ENCODE peak calls at places on chromosomes 11 and 22, in six cellular contexts. One of them, this sample, is unnamed.

GRCh38 chr11:69599502-69599901 is 41.5 kb upstream of the CCND1 start:
- DNase-seq in stimulated activated CD4-positive, alpha-beta T cell treated with anti-CD3 and anti-CD28 coated beads, Interleukin-1b, Interleukin-23, amount 100 ng/mL, for 1 hour: no peak
- DNase-seq in right lobe of liver: no peak
- DNase-seq in dorsolateral prefrontal cortex: no peak
- DNase-seq in stimulated activated CD8-positive, alpha-beta memory T cell treated with anti-CD3 and anti-CD28 coated beads, Interleukin-7, amount 100 ng/mL, for 48 hours: no peak
- DNase-seq in NCI-H510A: no peak
- DNase-seq in this sample: no peak

GRCh38 chr11:133285359-133285758 is 246.9 kb downstream of the OPCML start:
- DNase-seq in stimulated activated CD8-positive, alpha-beta memory T cell treated with anti-CD3 and anti-CD28 coated beads, Interleukin-7, amount 100 ng/mL, for 48 hours: no peak
- DNase-seq in NCI-H510A: no peak
- DNase-seq in stimulated activated CD4-positive, alpha-beta T cell treated with anti-CD3 and anti-CD28 coated beads, Interleukin-1b, Interleukin-23, amount 100 ng/mL, for 1 hour: no peak
- DNase-seq in right lobe of liver: no peak
- DNase-seq in dorsolateral prefrontal cortex: no peak
- DNase-seq in this sample: no peak

GRCh38 chr11:29333993-29334780 is 682.6 kb downstream of the KCNA4 start:
- DNase-seq in dorsolateral prefrontal cortex: no peak
- DNase-seq in stimulated activated CD8-positive, alpha-beta memory T cell treated with anti-CD3 and anti-CD28 coated beads, Interleukin-7, amount 100 ng/mL, for 48 hours: no peak
- DNase-seq in right lobe of liver: no peak
- DNase-seq in NCI-H510A: no peak
- DNase-seq in stimulated activated CD4-positive, alpha-beta T cell treated with anti-CD3 and anti-CD28 coated beads, Interleukin-1b, Interleukin-23, amount 100 ng/mL, for 1 hour: no peak
- DNase-seq in this sample: no peak

GRCh38 chr11:102186836-102187235 is 76.6 kb downstream of the YAP1 start:
- DNase-seq in stimulated activated CD8-positive, alpha-beta memory T cell treated with anti-CD3 and anti-CD28 coated beads, Interleukin-7, amount 100 ng/mL, for 48 hours: no peak
- DNase-seq in NCI-H510A: no peak
- DNase-seq in right lobe of liver: no peak
- DNase-seq in stimulated activated CD4-positive, alpha-beta T cell treated with anti-CD3 and anti-CD28 coated beads, Interleukin-1b, Interleukin-23, amount 100 ng/mL, for 1 hour: no peak
- DNase-seq in dorsolateral prefrontal cortex: no peak
- DNase-seq in this sample: no peak

GRCh38 chr11:74311352-74311926 is at the start of gene P4HA3:
- DNase-seq in NCI-H510A: no peak
- DNase-seq in dorsolateral prefrontal cortex: peak; percentile 23
- DNase-seq in right lobe of liver: peak; percentile 68
- DNase-seq in stimulated activated CD8-positive, alpha-beta memory T cell treated with anti-CD3 and anti-CD28 coated beads, Interleukin-7, amount 100 ng/mL, for 48 hours: peak; percentile 37
- DNase-seq in stimulated activated CD4-positive, alpha-beta T cell treated with anti-CD3 and anti-CD28 coated beads, Interleukin-1b, Interleukin-23, amount 100 ng/mL, for 1 hour: no peak
- DNase-seq in this sample: peak; percentile 34

GRCh38 chr11:73270089-73270854 is 1.9 kb upstream of the P2RY6 start:
- DNase-seq in right lobe of liver: peak; percentile 42
- DNase-seq in stimulated activated CD4-positive, alpha-beta T cell treated with anti-CD3 and anti-CD28 coated beads, Interleukin-1b, Interleukin-23, amount 100 ng/mL, for 1 hour: no peak
- DNase-seq in dorsolateral prefrontal cortex: no peak
- DNase-seq in NCI-H510A: no peak
- DNase-seq in stimulated activated CD8-positive, alpha-beta memory T cell treated with anti-CD3 and anti-CD28 coated beads, Interleukin-7, amount 100 ng/mL, for 48 hours: no peak
- DNase-seq in this sample: no peak

GRCh38 chr11:77073328-77074001 is 6.7 kb downstream of the CAPN5 start:
- DNase-seq in dorsolateral prefrontal cortex: peak; percentile 64
- DNase-seq in stimulated activated CD8-positive, alpha-beta memory T cell treated with anti-CD3 and anti-CD28 coated beads, Interleukin-7, amount 100 ng/mL, for 48 hours: no peak
- DNase-seq in NCI-H510A: peak; percentile 59
- DNase-seq in stimulated activated CD4-positive, alpha-beta T cell treated with anti-CD3 and anti-CD28 coated beads, Interleukin-1b, Interleukin-23, amount 100 ng/mL, for 1 hour: no peak
- DNase-seq in right lobe of liver: peak; percentile 58
- DNase-seq in this sample: no peak

GRCh38 chr22:33957086-33957485 is 36.8 kb upstream of the LARGE1 start:
- DNase-seq in NCI-H510A: no peak
- DNase-seq in stimulated activated CD8-positive, alpha-beta memory T cell treated with anti-CD3 and anti-CD28 coated beads, Interleukin-7, amount 100 ng/mL, for 48 hours: no peak
- DNase-seq in right lobe of liver: no peak
- DNase-seq in dorsolateral prefrontal cortex: no peak
- DNase-seq in stimulated activated CD4-positive, alpha-beta T cell treated with anti-CD3 and anti-CD28 coated beads, Interleukin-1b, Interleukin-23, amount 100 ng/mL, for 1 hour: no peak
- DNase-seq in this sample: no peak

GRCh38 chr11:12165237-12165875 is 55.0 kb downstream of the MICAL2 start:
- DNase-seq in right lobe of liver: no peak
- DNase-seq in stimulated activated CD4-positive, alpha-beta T cell treated with anti-CD3 and anti-CD28 coated beads, Interleukin-1b, Interleukin-23, amount 100 ng/mL, for 1 hour: no peak
- DNase-seq in stimulated activated CD8-positive, alpha-beta memory T cell treated with anti-CD3 and anti-CD28 coated beads, Interleukin-7, amount 100 ng/mL, for 48 hours: no peak
- DNase-seq in dorsolateral prefrontal cortex: no peak
- DNase-seq in NCI-H510A: no peak
- DNase-seq in this sample: no peak

GRCh38 chr11:66317322-66317765 is 500 bp upstream of the CD248 start:
- DNase-seq in stimulated activated CD8-positive, alpha-beta memory T cell treated with anti-CD3 and anti-CD28 coated beads, Interleukin-7, amount 100 ng/mL, for 48 hours: no peak
- DNase-seq in dorsolateral prefrontal cortex: no peak
- DNase-seq in right lobe of liver: no peak
- DNase-seq in stimulated activated CD4-positive, alpha-beta T cell treated with anti-CD3 and anti-CD28 coated beads, Interleukin-1b, Interleukin-23, amount 100 ng/mL, for 1 hour: no peak
- DNase-seq in NCI-H510A: no peak
- DNase-seq in this sample: no peak

GRCh38 chr11:35103366-35104194 is 35.4 kb upstream of the CD44 start:
- DNase-seq in NCI-H510A: no peak
- DNase-seq in stimulated activated CD4-positive, alpha-beta T cell treated with anti-CD3 and anti-CD28 coated beads, Interleukin-1b, Interleukin-23, amount 100 ng/mL, for 1 hour: no peak
- DNase-seq in stimulated activated CD8-positive, alpha-beta memory T cell treated with anti-CD3 and anti-CD28 coated beads, Interleukin-7, amount 100 ng/mL, for 48 hours: no peak
- DNase-seq in right lobe of liver: no peak
- DNase-seq in dorsolateral prefrontal cortex: no peak
- DNase-seq in this sample: no peak

GRCh38 chr22:31345331-31346254 is 553 bp downstream of the PATZ1 start:
- DNase-seq in stimulated activated CD4-positive, alpha-beta T cell treated with anti-CD3 and anti-CD28 coated beads, Interleukin-1b, Interleukin-23, amount 100 ng/mL, for 1 hour: peak; percentile 75
- DNase-seq in right lobe of liver: peak; percentile 85
- DNase-seq in stimulated activated CD8-positive, alpha-beta memory T cell treated with anti-CD3 and anti-CD28 coated beads, Interleukin-7, amount 100 ng/mL, for 48 hours: peak; percentile 71
- DNase-seq in dorsolateral prefrontal cortex: peak; percentile 85
- DNase-seq in NCI-H510A: peak; percentile 89
- DNase-seq in this sample: peak; percentile 85

GRCh38 chr22:48682517-48682916 is 1145.2 kb downstream of the BRD1 start:
- DNase-seq in stimulated activated CD8-positive, alpha-beta memory T cell treated with anti-CD3 and anti-CD28 coated beads, Interleukin-7, amount 100 ng/mL, for 48 hours: no peak
- DNase-seq in dorsolateral prefrontal cortex: no peak
- DNase-seq in right lobe of liver: no peak
- DNase-seq in NCI-H510A: no peak
- DNase-seq in stimulated activated CD4-positive, alpha-beta T cell treated with anti-CD3 and anti-CD28 coated beads, Interleukin-1b, Interleukin-23, amount 100 ng/mL, for 1 hour: no peak
- DNase-seq in this sample: no peak

GRCh38 chr11:93908689-93909088 is 58.3 kb upstream of the VSTM5 start:
- DNase-seq in dorsolateral prefrontal cortex: no peak
- DNase-seq in stimulated activated CD4-positive, alpha-beta T cell treated with anti-CD3 and anti-CD28 coated beads, Interleukin-1b, Interleukin-23, amount 100 ng/mL, for 1 hour: no peak
- DNase-seq in stimulated activated CD8-positive, alpha-beta memory T cell treated with anti-CD3 and anti-CD28 coated beads, Interleukin-7, amount 100 ng/mL, for 48 hours: no peak
- DNase-seq in right lobe of liver: no peak
- DNase-seq in NCI-H510A: no peak
- DNase-seq in this sample: no peak

GRCh38 chr11:4018641-4019040 is 76.0 kb upstream of the RRM1 start:
- DNase-seq in NCI-H510A: no peak
- DNase-seq in stimulated activated CD8-positive, alpha-beta memory T cell treated with anti-CD3 and anti-CD28 coated beads, Interleukin-7, amount 100 ng/mL, for 48 hours: no peak
- DNase-seq in right lobe of liver: no peak
- DNase-seq in dorsolateral prefrontal cortex: no peak
- DNase-seq in stimulated activated CD4-positive, alpha-beta T cell treated with anti-CD3 and anti-CD28 coated beads, Interleukin-1b, Interleukin-23, amount 100 ng/mL, for 1 hour: no peak
- DNase-seq in this sample: no peak

GRCh38 chr11:57514538-57515331 is 767 bp downstream of the SLC43A1 start:
- DNase-seq in dorsolateral prefrontal cortex: peak; percentile 70
- DNase-seq in stimulated activated CD4-positive, alpha-beta T cell treated with anti-CD3 and anti-CD28 coated beads, Interleukin-1b, Interleukin-23, amount 100 ng/mL, for 1 hour: peak; percentile 21
- DNase-seq in right lobe of liver: peak; percentile 91
- DNase-seq in NCI-H510A: peak; percentile 51
- DNase-seq in stimulated activated CD8-positive, alpha-beta memory T cell treated with anti-CD3 and anti-CD28 coated beads, Interleukin-7, amount 100 ng/mL, for 48 hours: peak; percentile 32
- DNase-seq in this sample: peak; percentile 39

GRCh38 chr11:11243790-11244469 is 109.1 kb downstream of the CSNK2A3 start:
- DNase-seq in dorsolateral prefrontal cortex: no peak
- DNase-seq in right lobe of liver: no peak
- DNase-seq in stimulated activated CD4-positive, alpha-beta T cell treated with anti-CD3 and anti-CD28 coated beads, Interleukin-1b, Interleukin-23, amount 100 ng/mL, for 1 hour: no peak
- DNase-seq in NCI-H510A: no peak
- DNase-seq in stimulated activated CD8-positive, alpha-beta memory T cell treated with anti-CD3 and anti-CD28 coated beads, Interleukin-7, amount 100 ng/mL, for 48 hours: no peak
- DNase-seq in this sample: no peak

GRCh38 chr11:58334708-58335107 is 24.2 kb downstream of the OR5B17 start:
- DNase-seq in right lobe of liver: no peak
- DNase-seq in NCI-H510A: no peak
- DNase-seq in stimulated activated CD8-positive, alpha-beta memory T cell treated with anti-CD3 and anti-CD28 coated beads, Interleukin-7, amount 100 ng/mL, for 48 hours: no peak
- DNase-seq in dorsolateral prefrontal cortex: no peak
- DNase-seq in stimulated activated CD4-positive, alpha-beta T cell treated with anti-CD3 and anti-CD28 coated beads, Interleukin-1b, Interleukin-23, amount 100 ng/mL, for 1 hour: no peak
- DNase-seq in this sample: no peak

GRCh38 chr11:32705309-32706033 is 89.0 kb downstream of the CCDC73 start:
- DNase-seq in right lobe of liver: no peak
- DNase-seq in NCI-H510A: no peak
- DNase-seq in dorsolateral prefrontal cortex: no peak
- DNase-seq in stimulated activated CD8-positive, alpha-beta memory T cell treated with anti-CD3 and anti-CD28 coated beads, Interleukin-7, amount 100 ng/mL, for 48 hours: no peak
- DNase-seq in stimulated activated CD4-positive, alpha-beta T cell treated with anti-CD3 and anti-CD28 coated beads, Interleukin-1b, Interleukin-23, amount 100 ng/mL, for 1 hour: no peak
- DNase-seq in this sample: no peak

GRCh38 chr11:81658722-81659121 is 1074.9 kb downstream of the FAM181B start:
- DNase-seq in stimulated activated CD4-positive, alpha-beta T cell treated with anti-CD3 and anti-CD28 coated beads, Interleukin-1b, Interleukin-23, amount 100 ng/mL, for 1 hour: no peak
- DNase-seq in right lobe of liver: peak; percentile 42
- DNase-seq in dorsolateral prefrontal cortex: no peak
- DNase-seq in stimulated activated CD8-positive, alpha-beta memory T cell treated with anti-CD3 and anti-CD28 coated beads, Interleukin-7, amount 100 ng/mL, for 48 hours: no peak
- DNase-seq in NCI-H510A: no peak
- DNase-seq in this sample: no peak

GRCh38 chr11:441418-442274 is at the start of gene ANO9:
- DNase-seq in stimulated activated CD8-positive, alpha-beta memory T cell treated with anti-CD3 and anti-CD28 coated beads, Interleukin-7, amount 100 ng/mL, for 48 hours: peak; percentile 43
- DNase-seq in dorsolateral prefrontal cortex: no peak
- DNase-seq in stimulated activated CD4-positive, alpha-beta T cell treated with anti-CD3 and anti-CD28 coated beads, Interleukin-1b, Interleukin-23, amount 100 ng/mL, for 1 hour: peak; percentile 29
- DNase-seq in NCI-H510A: peak; percentile 60
- DNase-seq in right lobe of liver: peak; percentile 44
- DNase-seq in this sample: peak; percentile 59

GRCh38 chr11:15969281-15969680 is 387.1 kb downstream of the SOX6 start:
- DNase-seq in dorsolateral prefrontal cortex: peak; percentile 52
- DNase-seq in stimulated activated CD4-positive, alpha-beta T cell treated with anti-CD3 and anti-CD28 coated beads, Interleukin-1b, Interleukin-23, amount 100 ng/mL, for 1 hour: no peak
- DNase-seq in NCI-H510A: no peak
- DNase-seq in stimulated activated CD8-positive, alpha-beta memory T cell treated with anti-CD3 and anti-CD28 coated beads, Interleukin-7, amount 100 ng/mL, for 48 hours: no peak
- DNase-seq in right lobe of liver: peak; percentile 77
- DNase-seq in this sample: no peak

GRCh38 chr11:20873054-20873453 is 203.7 kb downstream of the NELL1 start:
- DNase-seq in right lobe of liver: no peak
- DNase-seq in NCI-H510A: no peak
- DNase-seq in dorsolateral prefrontal cortex: no peak
- DNase-seq in stimulated activated CD4-positive, alpha-beta T cell treated with anti-CD3 and anti-CD28 coated beads, Interleukin-1b, Interleukin-23, amount 100 ng/mL, for 1 hour: no peak
- DNase-seq in stimulated activated CD8-positive, alpha-beta memory T cell treated with anti-CD3 and anti-CD28 coated beads, Interleukin-7, amount 100 ng/mL, for 48 hours: no peak
- DNase-seq in this sample: no peak

This sample was measured in activated T-helper 1 cell treated with anti-CD3 and anti-CD28 coated beads, Interleukin-12 subunit alpha, Interleukin-12 subunit beta, Interleukin-2, Interleukin-4 antibody, amounts not matched to agents 30 ng/mL and 10 ng/mL and 1 ng/mL, durations not matched to agents 14 hours and 24 hours and 36 hours.